ENCODE peak calls at places on chromosomes 4 and X, in four cellular contexts. B, K, Z and G are unnamed samples.

GRCh38 chrX:85903692-85904471 is 143.5 kb downstream of the CHM start:
- DNase-seq in B (no peak), K (no peak), Z (no peak), G (no peak)

GRCh38 chr4:125801373-125801772 is 486.6 kb downstream of the FAT4 start:
- DNase-seq in B (no peak), K (no peak), Z (no peak), G (no peak)

GRCh38 chr4:1036976-1037810 is 25.8 kb downstream of the FGFRL1 start:
- DNase-seq in B (no peak), K (no peak), Z (no peak), G (no peak)

GRCh38 chr4:13705521-13706035 is 78.1 kb upstream of the BOD1L1 start:
- DNase-seq in B (no peak), K (no peak), Z (no peak), G (no peak)

GRCh38 chr4:92809381-92809780 is 505.6 kb downstream of the GRID2 start:
- DNase-seq in B (no peak), K (no peak), Z (no peak), G (no peak)

GRCh38 chrX:36787787-36788186 is 220.4 kb upstream of the FAM47C start:
- DNase-seq in B (no peak), K (no peak), Z (no peak), G (no peak)

GRCh38 chrX:118534716-118535493 is 39.3 kb downstream of the DOCK11 start:
- DNase-seq in B (no peak), K (no peak), Z (no peak), G (no peak)

GRCh38 chr4:85084371-85085170 is 118.1 kb upstream of the WDFY3 start:
- DNase-seq in B (no peak), K (peak; percentile 71), Z (no peak), G (peak; percentile 59)

GRCh38 chr4:74874785-74875367 is 58.0 kb upstream of the PARM1 start:
- DNase-seq in B (no peak), K (peak; percentile 75), Z (peak; percentile 43), G (peak; percentile 23)

GRCh38 chrX:10897768-10898167 is 213.4 kb upstream of the HCCS start:
- DNase-seq in B (no peak), K (no peak), Z (no peak), G (no peak)

GRCh38 chr4:5024673-5025072 is 5.4 kb upstream of the CYTL1 start:
- DNase-seq in B (peak; percentile 90), K (no peak), Z (no peak), G (no peak)

GRCh38 chr4:112550728-112551127 is 34.7 kb upstream of the NEUROG2 start:
- DNase-seq in B (no peak), K (no peak), Z (no peak), G (no peak)

GRCh38 chr4:37967749-37968148 is 7.6 kb downstream of the PTTG2 start:
- DNase-seq in B (no peak), K (no peak), Z (no peak), G (no peak)

GRCh38 chr4:4647041-4647440 is 105.2 kb upstream of the STX18 start:
- DNase-seq in B (no peak), K (no peak), Z (no peak), G (no peak)

GRCh38 chrX:17692709-17693346 is 44.5 kb upstream of the SCML1 start:
- DNase-seq in B (no peak), K (no peak), Z (no peak), G (no peak)

GRCh38 chr4:10192331-10192730 is 75.7 kb upstream of the WDR1 start:
- DNase-seq in B (no peak), K (no peak), Z (no peak), G (no peak)

GRCh38 chr4:173522160-173522873 is 7.7 kb downstream of the HAND2 start:
- DNase-seq in B (no peak), K (no peak), Z (no peak), G (no peak)

GRCh38 chrX:131626681-131627296 is 82.9 kb downstream of the OR13H1 start:
- DNase-seq in B (no peak), K (peak; percentile 48), Z (no peak), G (peak; percentile 2)

GRCh38 chr4:69497081-69497480 is 1.4 kb upstream of the UGT2B4 start:
- DNase-seq in B (no peak), K (no peak), Z (no peak), G (no peak)

GRCh38 chr4:114782842-114783595 is 184.4 kb downstream of the UGT8 start:
- DNase-seq in B (no peak), K (no peak), Z (no peak), G (no peak)

GRCh38 chrX:85243761-85244410 is at the start of the genes SATL1 and ZNF711:
- DNase-seq in B (peak; percentile 86), K (peak; percentile 51), Z (peak; percentile 75), G (peak; percentile 69)

GRCh38 chr4:146407669-146408084 is 114.1 kb downstream of the SLC10A7 start:
- DNase-seq in B (no peak), K (no peak), Z (no peak), G (no peak)

GRCh38 chr4:112910109-112910736 is 139.2 kb upstream of the ANK2 start:
- DNase-seq in B (no peak), K (no peak), Z (peak; percentile 25), G (no peak)

GRCh38 chrX:20967725-20968124 is 406.5 kb upstream of the CNKSR2 start:
- DNase-seq in B (no peak), K (peak; percentile 31), Z (no peak), G (no peak)

GRCh38 chr4:56821394-56822263 is at the start of gene SPINK2:
- DNase-seq in B (no peak), K (peak; percentile 22), Z (no peak), G (peak; percentile 46)

GRCh38 chr4:165207016-165207430 is 338 bp upstream of the KLHL2 start:
- DNase-seq in B (no peak), K (peak; percentile 11), Z (no peak), G (no peak)

GRCh38 chr4:170388255-170388654 is 298.5 kb upstream of the AADAT start:
- DNase-seq in B (no peak), K (no peak), Z (no peak), G (no peak)

GRCh38 chr4:102263024-102263787 is 82.1 kb downstream of the SLC39A8 start:
- DNase-seq in B (no peak), K (peak; percentile 66), Z (peak; percentile 40), G (no peak)

GRCh38 chrX:73817381-73818199 is 254.6 kb downstream of the CHIC1 start:
- DNase-seq in B (no peak), K (no peak), Z (no peak), G (no peak)

GRCh38 chrX:73852022-73852421 is 289.0 kb downstream of the CHIC1 start:
- DNase-seq in B (no peak), K (no peak), Z (no peak), G (no peak)

GRCh38 chrX:13764765-13765164 is 30.2 kb downstream of the OFD1 start:
- DNase-seq in B (no peak), K (peak; percentile 4), Z (no peak), G (peak; percentile 45)

GRCh38 chr4:72325215-72325614 is 243.8 kb downstream of the ADAMTS3 start:
- DNase-seq in B (no peak), K (no peak), Z (no peak), G (no peak)

GRCh38 chr4:75180790-75181776 is 248.2 kb downstream of the PARM1 start:
- DNase-seq in B (no peak), K (peak; percentile 1), Z (no peak), G (no peak)

GRCh38 chrX:34764842-34765241 is 107.8 kb upstream of the TMEM47 start:
- DNase-seq in B (no peak), K (no peak), Z (no peak), G (no peak)

GRCh38 chr4:8308856-8309771 is 39.6 kb downstream of the HTRA3 start:
- DNase-seq in B (peak; percentile 90), K (no peak), Z (no peak), G (no peak)